ENCODE peak calls at places on chromosome 1, in five cellular contexts. One of them, this sample, is unnamed. For H3K4me1, the result is how much of the 10 kb centered on the place peaks cover.

GRCh38 chr1:41898191-41898713 is 20.5 kb downstream of the HIVEP3 start:
- DNase-seq in left lung: no peak
- DNase-seq in left ventricle myocardium inferior: no peak
- DNase-seq in astrocyte: peak
- DNase-seq in GM23248: peak
- DNase-seq in this sample: no peak

GRCh38 chr1:76501136-76501535 is 366.1 kb upstream of the ST6GALNAC5 start:
- DNase-seq in GM23248: peak
- DNase-seq in left ventricle myocardium inferior: no peak
- DNase-seq in astrocyte: peak
- DNase-seq in left lung: no peak
- DNase-seq in this sample: no peak

GRCh38 chr1:52139817-52140540 is 1.9 kb upstream of the ZFYVE9 start:
- DNase-seq in GM23248: peak
- DNase-seq in left ventricle myocardium inferior: no peak
- DNase-seq in left lung: no peak
- DNase-seq in astrocyte: peak
- DNase-seq in this sample: no peak

GRCh38 chr1:31447210-31447609 is 34.2 kb downstream of the SERINC2 start:
- DNase-seq in left lung: no peak
- DNase-seq in GM23248: no peak
- DNase-seq in left ventricle myocardium inferior: no peak
- DNase-seq in astrocyte: no peak
- DNase-seq in this sample: no peak

GRCh38 chr1:164759945-164760584 is 201.1 kb downstream of the PBX1 start:
- DNase-seq in left lung: no peak
- DNase-seq in left ventricle myocardium inferior: no peak
- DNase-seq in GM23248: peak
- DNase-seq in astrocyte: no peak
- DNase-seq in this sample: no peak

GRCh38 chr1:207050428-207050767 is 610 bp downstream of the YOD1 start:
- DNase-seq in astrocyte: no peak
- DNase-seq in left lung: no peak
- DNase-seq in left ventricle myocardium inferior: no peak
- DNase-seq in GM23248: no peak
- DNase-seq in this sample: no peak

GRCh38 chr1:82564338-82564737 is 763.6 kb downstream of the ADGRL2 start:
- DNase-seq in GM23248: no peak
- DNase-seq in astrocyte: no peak
- DNase-seq in left lung: no peak
- DNase-seq in left ventricle myocardium inferior: no peak
- DNase-seq in this sample: no peak

GRCh38 chr1:29249170-29249691 is 12.9 kb downstream of the PTPRU start:
- DNase-seq in left lung: no peak
- DNase-seq in GM23248: no peak
- DNase-seq in astrocyte: peak
- DNase-seq in left ventricle myocardium inferior: no peak
- DNase-seq in this sample: no peak

GRCh38 chr1:209937996-209938959 is at the start of gene SYT14:
- DNase-seq in astrocyte: peak
- DNase-seq in left lung: no peak
- DNase-seq in left ventricle myocardium inferior: no peak
- DNase-seq in GM23248: peak
- DNase-seq in this sample: no peak

GRCh38 chr1:150469291-150469690 is 17.9 kb upstream of the TARS2 start:
- DNase-seq in GM23248: no peak
- DNase-seq in astrocyte: no peak
- DNase-seq in left lung: no peak
- DNase-seq in left ventricle myocardium inferior: no peak
- DNase-seq in this sample: no peak

GRCh38 chr1:151773698-151774097 is 10.4 kb upstream of the MRPL9 start:
- DNase-seq in left lung: no peak
- DNase-seq in GM23248: peak
- DNase-seq in astrocyte: peak
- DNase-seq in left ventricle myocardium inferior: no peak
- DNase-seq in this sample: no peak

GRCh38 chr1:115337633-115338456 is at the start of gene NGF:
- DNase-seq in left lung: peak
- DNase-seq in GM23248: peak
- DNase-seq in astrocyte: peak
- DNase-seq in left ventricle myocardium inferior: peak
- DNase-seq in this sample: peak

GRCh38 chr1:16340673-16341072 is 11.6 kb downstream of the FBXO42 start:
- DNase-seq in left ventricle myocardium inferior: no peak
- DNase-seq in astrocyte: no peak
- DNase-seq in GM23248: no peak
- DNase-seq in left lung: no peak
- DNase-seq in this sample: no peak

GRCh38 chr1:200072636-200073285 is 45.3 kb downstream of the NR5A2 start:
- DNase-seq in GM23248: peak
- DNase-seq in left lung: no peak
- DNase-seq in astrocyte: no peak
- DNase-seq in left ventricle myocardium inferior: no peak
- DNase-seq in this sample: no peak

GRCh38 chr1:109509176-109510134 is at the start of gene AMIGO1:
- DNase-seq in left ventricle myocardium inferior: peak
- DNase-seq in left lung: no peak
- DNase-seq in GM23248: peak
- DNase-seq in astrocyte: no peak
- DNase-seq in this sample: no peak

GRCh38 chr1:110234691-110235090 is 24.6 kb downstream of the KCNC4 start:
- DNase-seq in left ventricle myocardium inferior: no peak
- DNase-seq in astrocyte: no peak
- DNase-seq in GM23248: peak
- DNase-seq in left lung: no peak
- DNase-seq in this sample: no peak

GRCh38 chr1:176617881-176618280 is 154.9 kb downstream of the PAPPA2 start:
- DNase-seq in left lung: no peak
- DNase-seq in GM23248: peak
- DNase-seq in left ventricle myocardium inferior: no peak
- DNase-seq in astrocyte: peak
- DNase-seq in this sample: no peak

GRCh38 chr1:111622166-111622565 is 2.6 kb downstream of the RAP1A start:
- DNase-seq in GM23248: no peak
- DNase-seq in left lung: no peak
- DNase-seq in astrocyte: no peak
- DNase-seq in left ventricle myocardium inferior: no peak
- DNase-seq in this sample: no peak

GRCh38 chr1:111624382-111624781 is 4.8 kb downstream of the RAP1A start:
- DNase-seq in left lung: no peak
- DNase-seq in astrocyte: no peak
- DNase-seq in left ventricle myocardium inferior: no peak
- DNase-seq in GM23248: no peak
- DNase-seq in this sample: no peak

GRCh38 chr1:111628153-111628552 is 8.6 kb downstream of the RAP1A start:
- DNase-seq in GM23248: no peak
- DNase-seq in left ventricle myocardium inferior: no peak
- DNase-seq in left lung: no peak
- DNase-seq in astrocyte: peak
- DNase-seq in this sample: no peak

GRCh38 chr1:111629190-111629954 is 9.8 kb downstream of the RAP1A start:
- DNase-seq in GM23248: peak
- DNase-seq in left ventricle myocardium inferior: no peak
- DNase-seq in astrocyte: no peak
- DNase-seq in left lung: no peak
- DNase-seq in this sample: no peak

DNA sequence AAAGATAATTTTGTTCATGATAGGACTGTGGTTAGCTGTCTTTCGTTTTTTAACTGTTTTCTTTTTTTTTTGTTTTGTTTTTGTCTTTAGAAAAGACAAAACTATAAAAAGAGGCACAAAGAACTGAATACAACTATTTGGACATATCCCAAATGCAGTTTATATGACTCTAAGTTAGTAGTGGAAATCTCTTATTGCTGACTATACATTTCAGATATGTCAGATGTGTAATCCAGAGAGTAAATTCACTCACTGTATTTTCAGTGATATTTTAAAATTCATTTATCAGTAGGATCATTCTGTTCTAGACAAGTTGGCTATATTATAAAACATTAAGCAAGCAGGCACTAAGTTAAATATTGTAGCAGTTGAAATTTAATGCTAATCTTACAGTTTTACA is 5.7 kb downstream of the RAP1A start:
- DNase-seq in GM23248: peak
- DNase-seq in left lung: no peak
- DNase-seq in astrocyte: no peak
- DNase-seq in left ventricle myocardium inferior: no peak
- DNase-seq in this sample: no peak
- H3K4me1 ChIP-seq in GM23248: under half
- H3K4me1 ChIP-seq in left lung: under half
- H3K4me1 ChIP-seq in astrocyte: under half
- H3K4me1 ChIP-seq in left ventricle myocardium inferior: half or more
- H3K4me1 ChIP-seq in this sample: half or more

GRCh38 chr1:153543738-153544135 is 1.9 kb downstream of the S100A4 start:
- DNase-seq in GM23248: peak
- DNase-seq in astrocyte: no peak
- DNase-seq in left ventricle myocardium inferior: no peak
- DNase-seq in left lung: no peak
- DNase-seq in this sample: no peak
- H3K4me1 ChIP-seq in GM23248: half or more
- H3K4me1 ChIP-seq in astrocyte: under half
- H3K4me1 ChIP-seq in left ventricle myocardium inferior: half or more
- H3K4me1 ChIP-seq in left lung: under half
- H3K4me1 ChIP-seq in this sample: half or more

GRCh38 chr1:27567183-27567526 is 36.8 kb downstream of the AHDC1 start:
- DNase-seq in GM23248: no peak
- DNase-seq in astrocyte: no peak
- DNase-seq in left lung: no peak
- DNase-seq in left ventricle myocardium inferior: no peak
- DNase-seq in this sample: no peak
- H3K4me1 ChIP-seq in GM23248: under half
- H3K4me1 ChIP-seq in astrocyte: under half
- H3K4me1 ChIP-seq in left lung: half or more
- H3K4me1 ChIP-seq in left ventricle myocardium inferior: half or more
- H3K4me1 ChIP-seq in this sample: half or more

DNA sequence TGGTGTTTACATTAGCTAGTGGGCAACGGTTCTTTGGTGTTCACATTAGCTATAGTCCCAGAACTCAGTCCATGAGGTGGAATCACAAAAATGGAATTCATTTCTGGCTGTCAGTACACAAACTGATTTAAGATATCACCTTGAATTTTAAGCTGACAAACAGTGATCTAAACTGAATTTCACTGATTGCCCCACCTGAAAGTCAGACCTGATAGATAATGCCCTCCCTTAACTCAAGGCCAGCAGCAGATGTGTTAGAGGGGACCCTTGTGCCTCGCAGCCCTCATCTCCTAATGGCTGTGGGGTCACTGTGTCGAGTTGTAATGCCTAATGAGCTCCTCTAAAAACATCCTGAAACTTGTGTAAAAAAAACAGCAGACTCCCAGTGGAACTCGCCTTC is 8.6 kb downstream of the ARF1 start:
- DNase-seq in astrocyte: no peak
- DNase-seq in GM23248: no peak
- DNase-seq in left lung: no peak
- DNase-seq in left ventricle myocardium inferior: no peak
- DNase-seq in this sample: no peak
- H3K4me1 ChIP-seq in astrocyte: under half
- H3K4me1 ChIP-seq in GM23248: half or more
- H3K4me1 ChIP-seq in left lung: half or more
- H3K4me1 ChIP-seq in left ventricle myocardium inferior: half or more
- H3K4me1 ChIP-seq in this sample: half or more

GRCh38 chr1:21313146-21313885 is 23.1 kb upstream of the ECE1 start:
- DNase-seq in left lung: no peak
- DNase-seq in GM23248: peak
- DNase-seq in left ventricle myocardium inferior: no peak
- DNase-seq in astrocyte: peak
- DNase-seq in this sample: no peak

GRCh38 chr1:21313886-21314796 is 23.9 kb upstream of the ECE1 start:
- DNase-seq in astrocyte: no peak
- DNase-seq in left lung: no peak
- DNase-seq in GM23248: peak
- DNase-seq in left ventricle myocardium inferior: peak
- DNase-seq in this sample: peak

GRCh38 chr1:21311016-21311415 is 20.8 kb upstream of the ECE1 start:
- DNase-seq in astrocyte: no peak
- DNase-seq in left ventricle myocardium inferior: no peak
- DNase-seq in GM23248: no peak
- DNase-seq in left lung: no peak
- DNase-seq in this sample: no peak

GRCh38 chr1:21314797-21315396 is 24.6 kb upstream of the ECE1 start:
- DNase-seq in astrocyte: no peak
- DNase-seq in left lung: no peak
- DNase-seq in left ventricle myocardium inferior: no peak
- DNase-seq in GM23248: no peak
- DNase-seq in this sample: no peak

GRCh38 chr1:21312407-21312992 is 22.2 kb upstream of the ECE1 start:
- DNase-seq in astrocyte: no peak
- DNase-seq in GM23248: no peak
- DNase-seq in left lung: no peak
- DNase-seq in left ventricle myocardium inferior: no peak
- DNase-seq in this sample: no peak
- H3K4me1 ChIP-seq in astrocyte: under half
- H3K4me1 ChIP-seq in GM23248: half or more
- H3K4me1 ChIP-seq in left lung: under half
- H3K4me1 ChIP-seq in left ventricle myocardium inferior: half or more
- H3K4me1 ChIP-seq in this sample: half or more